ENCODE peak calls at places on chromosomes 2 and 18, in eight cellular contexts. Q is right lobe of liver, D is A549, B is kidney, C is SK-N-SH, M is HepG2, W is neural progenitor cell, J is ovary. S is an unnamed sample.

GRCh38 chr2:237433920-237434319 is 20.0 kb upstream of the COL6A3 start:
- DNase-seq in Q (no peak), D (no peak), B (no peak), C (no peak), M (no peak), W (no peak), J (no peak), S (no peak)

GRCh38 chr2:224369028-224369632 is 32.8 kb downstream of the FAM124B start:
- DNase-seq in Q (no peak), D (peak), B (no peak), C (peak), M (peak), W (peak), J (no peak), S (peak)

GRCh38 chr2:120939595-120940318 is 204.1 kb downstream of the GLI2 start:
- DNase-seq in Q (no peak), D (peak), B (no peak), C (no peak), M (no peak), W (no peak), J (no peak), S (no peak)

GRCh38 chr2:48315847-48316194 is 214.1 kb upstream of the STON1 start:
- DNase-seq in Q (peak), D (no peak), B (no peak), C (peak), M (peak), W (peak), J (no peak), S (peak)

GRCh38 chr2:14967739-14968138 is 335.2 kb downstream of the LRATD1 start:
- DNase-seq in Q (no peak), D (no peak), B (no peak), C (no peak), M (no peak), W (peak), J (no peak), S (no peak)

GRCh38 chr2:97714084-97714949 is 941 bp downstream of the ZAP70 start:
- DNase-seq in Q (no peak), D (no peak), B (peak), C (no peak), M (no peak), W (no peak), J (peak), S (peak)

GRCh38 chr2:151852260-151853069 is 24.2 kb upstream of the ARL5A start:
- DNase-seq in Q (no peak), D (no peak), B (no peak), C (no peak), M (no peak), W (no peak), J (no peak), S (no peak)

GRCh38 chr18:79380816-79381806 is 14.6 kb upstream of the NFATC1 start:
- DNase-seq in Q (no peak), D (peak), B (peak), C (peak), M (peak), W (peak), J (peak), S (peak)

GRCh38 chr2:59025157-59025757 is 784.1 kb upstream of the FANCL start:
- DNase-seq in Q (no peak), D (no peak), B (no peak), C (peak), M (peak), W (peak), J (peak), S (peak)

GRCh38 chr2:24579053-24579803 is 88.2 kb downstream of the NCOA1 start:
- DNase-seq in Q (no peak), D (no peak), B (no peak), C (no peak), M (no peak), W (no peak), J (no peak), S (no peak)

GRCh38 chr18:31424383-31424988 is 23.1 kb upstream of the DSG3 start:
- DNase-seq in Q (no peak), D (peak), B (no peak), C (peak), M (peak), W (peak), J (peak), S (no peak)

GRCh38 chr2:229857634-229858033 is 64.2 kb downstream of the TRIP12 start:
- DNase-seq in Q (no peak), D (no peak), B (no peak), C (no peak), M (no peak), W (no peak), J (no peak), S (no peak)

GRCh38 chr18:23071285-23071684 is 64.0 kb upstream of the CABLES1 start:
- DNase-seq in Q (no peak), D (no peak), B (peak), C (no peak), M (no peak), W (no peak), J (no peak), S (no peak)

GRCh38 chr18:11308499-11308898 is 159.1 kb upstream of the PIEZO2 start:
- DNase-seq in Q (no peak), D (no peak), B (no peak), C (no peak), M (no peak), W (no peak), J (no peak), S (no peak)

GRCh38 chr2:160221391-160222276 is 21.6 kb upstream of the ITGB6 start:
- DNase-seq in Q (no peak), D (peak), B (peak), C (no peak), M (peak), W (no peak), J (peak), S (peak)

GRCh38 chr2:14540003-14540402 is 92.5 kb upstream of the LRATD1 start:
- DNase-seq in Q (no peak), D (no peak), B (no peak), C (no peak), M (no peak), W (no peak), J (no peak), S (no peak)

GRCh38 chr2:129849559-129850160 is 129.8 kb upstream of the RAB6C start:
- DNase-seq in Q (no peak), D (peak), B (no peak), C (peak), M (peak), W (peak), J (no peak), S (peak)

GRCh38 chr2:240604291-240604938 is 17.9 kb downstream of the CAPN10 start:
- DNase-seq in Q (peak), D (peak), B (peak), C (peak), M (peak), W (peak), J (peak), S (peak)

GRCh38 chr2:70132244-70133126 is 45.2 kb downstream of the PCBP1 start:
- DNase-seq in Q (no peak), D (peak), B (no peak), C (peak), M (peak), W (no peak), J (peak), S (no peak)

GRCh38 chr2:112275887-112276773 is 733 bp downstream of the ZC3H6 start:
- DNase-seq in Q (peak), D (peak), B (peak), C (peak), M (peak), W (peak), J (peak), S (peak)

GRCh38 chr2:3960106-3960505 is 256.7 kb downstream of the DCDC2C start:
- DNase-seq in Q (no peak), D (no peak), B (no peak), C (no peak), M (no peak), W (no peak), J (no peak), S (no peak)

GRCh38 chr2:203549406-203549805 is 14.3 kb upstream of the RAPH1 start:
- DNase-seq in Q (no peak), D (no peak), B (no peak), C (no peak), M (no peak), W (no peak), J (no peak), S (no peak)

GRCh38 chr2:164609790-164610189 is 11.5 kb downstream of the GRB14 start:
- DNase-seq in Q (no peak), D (no peak), B (no peak), C (no peak), M (no peak), W (no peak), J (no peak), S (peak)

GRCh38 chr2:201130524-201131186 is 14.7 kb downstream of the CFLAR start:
- DNase-seq in Q (no peak), D (no peak), B (no peak), C (no peak), M (no peak), W (no peak), J (no peak), S (peak)

GRCh38 chr2:127379712-127380355 is 7.9 kb downstream of the MAP3K2 start:
- DNase-seq in Q (no peak), D (no peak), B (no peak), C (no peak), M (no peak), W (no peak), J (no peak), S (no peak)

GRCh38 chr2:63716146-63716545 is 125.5 kb upstream of the UGP2 start:
- DNase-seq in Q (no peak), D (no peak), B (no peak), C (no peak), M (no peak), W (no peak), J (no peak), S (no peak)

GRCh38 chr2:63719052-63719451 is 122.6 kb upstream of the UGP2 start:
- DNase-seq in Q (no peak), D (no peak), B (no peak), C (no peak), M (no peak), W (peak), J (no peak), S (no peak)

GRCh38 chr2:63723709-63724108 is 118.0 kb upstream of the UGP2 start:
- DNase-seq in Q (no peak), D (no peak), B (no peak), C (no peak), M (no peak), W (no peak), J (no peak), S (no peak)

GRCh38 chr2:63721082-63721424 is 120.6 kb upstream of the UGP2 start:
- DNase-seq in Q (no peak), D (no peak), B (no peak), C (peak), M (no peak), W (no peak), J (no peak), S (no peak)
- TF ChIP-seq CTCF in Q (no peak), D (no peak), B (no peak), C (no peak), M (no peak), W (no peak), J (no peak), S (no peak)

GRCh38 chr2:196097864-196098660 is 29.4 kb upstream of the DNAH7 start:
- DNase-seq in Q (no peak), D (no peak), B (no peak), C (no peak), M (no peak), W (no peak), J (no peak), S (no peak)

GRCh38 chr2:196096982-196097745 is 28.5 kb upstream of the DNAH7 start:
- DNase-seq in Q (no peak), D (no peak), B (no peak), C (no peak), M (no peak), W (no peak), J (no peak), S (no peak)

GRCh38 chr2:196105956-196106355 is 37.3 kb upstream of the DNAH7 start:
- DNase-seq in Q (no peak), D (no peak), B (no peak), C (no peak), M (no peak), W (no peak), J (no peak), S (no peak)

GRCh38 chr2:196103626-196104025 is 35.0 kb upstream of the DNAH7 start:
- DNase-seq in Q (no peak), D (no peak), B (no peak), C (no peak), M (no peak), W (no peak), J (no peak), S (no peak)

DNA sequence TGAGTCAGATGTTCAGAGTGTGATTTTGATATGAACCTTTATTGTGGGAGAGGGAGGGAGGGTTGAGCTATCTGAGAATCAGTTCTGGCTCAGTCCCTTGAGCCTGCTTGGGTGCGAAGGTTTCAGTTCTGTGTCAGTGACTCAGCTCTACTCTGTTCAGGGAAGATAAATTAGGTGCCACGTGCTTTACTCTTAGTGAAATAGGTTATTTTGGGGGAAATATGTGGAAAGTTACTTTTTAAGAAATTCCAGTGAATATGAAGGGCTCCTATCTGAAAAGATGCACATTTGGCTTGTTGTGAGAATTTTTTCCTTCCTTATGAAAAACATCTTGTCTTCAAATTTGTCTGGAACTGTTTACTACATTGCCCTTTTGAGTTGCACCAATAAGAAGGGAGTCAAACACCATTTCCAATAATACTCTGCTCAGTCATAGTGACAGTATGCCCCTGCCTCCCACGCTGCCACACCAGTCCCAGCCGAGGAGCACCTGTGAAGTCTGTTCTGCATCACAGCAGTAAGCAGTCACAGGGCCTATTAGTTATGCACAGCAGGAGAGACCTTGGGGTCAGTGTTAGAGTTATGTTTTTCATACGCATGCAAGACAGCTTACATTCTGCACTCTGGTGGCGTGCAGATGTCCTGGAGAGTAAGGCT is 32.8 kb upstream of the DNAH7 start:
- DNase-seq in Q (no peak), D (no peak), B (no peak), C (no peak), M (no peak), W (no peak), J (no peak), S (no peak)
- H3K27ac ChIP-seq in Q (no peak), D (no peak), B (no peak), C (no peak), M (no peak), W (no peak), J (no peak), S (no peak)

DNA sequence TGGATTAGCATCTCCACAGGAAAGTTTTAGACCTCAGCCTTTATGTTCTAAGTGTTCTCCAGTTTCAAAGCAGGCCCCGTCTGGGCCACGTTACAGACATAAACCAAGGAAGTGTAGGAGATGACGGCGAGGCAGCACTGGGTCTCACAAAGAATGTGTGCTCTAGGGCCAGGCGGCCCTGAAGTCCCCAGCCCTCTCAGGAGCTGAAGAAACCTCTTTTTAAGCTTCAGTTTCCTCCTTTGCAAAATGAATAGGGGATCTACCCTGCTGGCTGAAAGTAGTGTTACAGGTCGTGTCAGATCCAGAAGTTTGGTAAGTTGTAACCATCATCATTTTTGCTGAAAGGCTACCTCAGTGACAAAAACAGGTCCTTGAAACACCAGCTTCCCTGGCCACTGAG is 81.7 kb downstream of the SPRED2 start:
- DNase-seq in Q (no peak), D (peak), B (no peak), C (no peak), M (no peak), W (peak), J (no peak), S (no peak)
- TF ChIP-seq CTCF in Q (no peak), D (no peak), B (no peak), C (peak), M (no peak), W (peak), J (no peak), S (peak)

GRCh38 chr2:239152916-239153305 is 247.9 kb downstream of the HDAC4 start:
- DNase-seq in Q (peak), D (no peak), B (peak), C (no peak), M (no peak), W (no peak), J (no peak), S (no peak)
- H3K27ac ChIP-seq in Q (no peak), D (no peak), B (no peak), C (no peak), M (no peak), W (no peak), J (no peak), S (no peak)

GRCh38 chr2:105114551-105114950 is 76.7 kb downstream of the MRPS9 start:
- DNase-seq in Q (no peak), D (peak), B (no peak), C (peak), M (peak), W (peak), J (no peak), S (peak)

GRCh38 chr2:105121417-105121816 is 83.5 kb downstream of the MRPS9 start:
- DNase-seq in Q (no peak), D (no peak), B (no peak), C (no peak), M (no peak), W (no peak), J (no peak), S (no peak)

GRCh38 chr2:105116348-105116747 is 78.5 kb downstream of the MRPS9 start:
- DNase-seq in Q (no peak), D (no peak), B (no peak), C (no peak), M (no peak), W (no peak), J (no peak), S (no peak)

GRCh38 chr2:105117565-105117964 is 79.7 kb downstream of the MRPS9 start:
- DNase-seq in Q (no peak), D (no peak), B (no peak), C (peak), M (no peak), W (no peak), J (no peak), S (no peak)

GRCh38 chr2:105118960-105119359 is 81.1 kb downstream of the MRPS9 start:
- DNase-seq in Q (no peak), D (no peak), B (no peak), C (no peak), M (no peak), W (peak), J (no peak), S (no peak)
- TF ChIP-seq CTCF in Q (no peak), D (no peak), B (no peak), C (peak), M (peak), W (peak), J (no peak), S (no peak)

DNA sequence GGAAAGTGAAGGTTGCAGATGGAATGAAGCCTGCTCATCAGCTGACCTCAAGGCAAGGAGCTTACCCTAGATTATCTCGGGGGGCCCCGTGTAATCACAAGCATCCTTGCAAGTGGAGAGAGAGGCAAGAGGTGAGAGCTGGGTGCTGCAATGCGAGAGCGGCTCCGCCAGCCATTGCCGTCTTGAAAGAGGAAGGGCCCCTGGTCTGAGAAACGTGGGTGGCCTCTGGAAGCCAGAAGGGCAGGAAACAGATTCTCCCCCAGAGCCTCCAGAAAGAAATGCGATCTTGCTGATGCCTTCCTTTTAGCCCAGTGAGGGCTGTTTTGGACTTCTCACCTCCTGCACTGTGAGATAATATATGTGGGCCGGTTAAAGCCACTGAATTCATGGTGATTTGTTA is 319.6 kb upstream of the HS6ST1 start:
- DNase-seq in Q (peak), D (no peak), B (peak), C (no peak), M (no peak), W (peak), J (no peak), S (no peak)
- H3K27ac ChIP-seq in Q (no peak), D (no peak), B (no peak), C (no peak), M (no peak), W (peak), J (no peak), S (no peak)

GRCh38 chr2:55048514-55048924 is 1.7 kb downstream of the RTN4 start:
- DNase-seq in Q (no peak), D (no peak), B (no peak), C (peak), M (peak), W (no peak), J (no peak), S (peak)
- TF ChIP-seq CTCF in Q (no peak), D (no peak), B (no peak), C (no peak), M (no peak), W (no peak), J (no peak), S (no peak)

GRCh38 chr18:46574740-46575108 is 82.3 kb downstream of the LOXHD1 start:
- DNase-seq in Q (no peak), D (no peak), B (no peak), C (no peak), M (no peak), W (no peak), J (no peak), S (no peak)
- H3K27ac ChIP-seq in Q (no peak), D (no peak), B (no peak), C (no peak), M (no peak), W (no peak), J (no peak), S (no peak)

DNA sequence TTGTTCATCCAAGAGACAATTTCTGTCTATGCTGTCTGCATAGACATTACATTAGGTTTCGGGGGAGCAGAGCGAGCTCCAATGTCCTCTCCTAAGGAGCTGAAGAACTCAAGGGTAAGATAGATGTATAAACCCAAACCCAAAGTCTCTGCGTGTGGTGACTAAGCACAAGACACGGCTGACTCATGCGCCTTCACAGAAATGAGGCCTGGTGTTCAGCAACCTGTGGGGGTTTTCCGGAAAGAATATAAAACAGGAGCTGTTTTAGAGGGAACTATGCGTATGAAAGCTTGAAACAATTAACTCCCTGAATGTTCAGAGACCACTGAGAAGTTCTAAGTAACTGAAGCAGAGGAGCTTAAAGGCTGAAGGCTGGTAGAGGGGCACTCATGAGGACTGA is 154.7 kb downstream of the SOX11 start:
- DNase-seq in Q (no peak), D (no peak), B (no peak), C (no peak), M (no peak), W (no peak), J (no peak), S (no peak)
- TF ChIP-seq CTCF in Q (no peak), D (no peak), B (no peak), C (no peak), M (no peak), W (no peak), J (no peak), S (no peak)